ENCODE peak calls at places on chromosomes 5 and 9, in eight cellular contexts. T is MM.1S, I is GM23248, D is PC-3, W is SK-N-SH, K is HCT116, N is OCI-LY7, E is neural progenitor cell. X is an unnamed sample.

GRCh38 chr5:14144586-14145355 is 1.6 kb downstream of the TRIO start:
- DNase-seq in T (peak), I (peak), D (peak), W (peak), K (peak), N (peak), E (peak), X (peak)

GRCh38 chr9:75734802-75735201 is 155.7 kb upstream of the PCSK5 start:
- DNase-seq in T (no peak), I (no peak), D (no peak), W (no peak), K (no peak), N (no peak), E (no peak), X (no peak)

GRCh38 chr5:36177715-36178556 is 26.0 kb downstream of the SKP2 start:
- DNase-seq in T (peak), I (peak), D (peak), W (peak), K (peak), N (peak), E (peak), X (peak)

GRCh38 chr9:94526951-94527350 is 27.9 kb upstream of the PCAT7 start:
- DNase-seq in T (no peak), I (no peak), D (no peak), W (no peak), K (no peak), N (peak), E (no peak), X (no peak)

GRCh38 chr9:105178106-105178505 is 66.3 kb upstream of the SLC44A1 start:
- DNase-seq in T (no peak), I (no peak), D (no peak), W (no peak), K (no peak), N (no peak), E (no peak), X (no peak)

GRCh38 chr5:103908327-103909099 is 345.9 kb upstream of the NUDT12 start:
- DNase-seq in T (no peak), I (no peak), D (no peak), W (no peak), K (no peak), N (no peak), E (peak), X (no peak)

GRCh38 chr9:3244963-3245653 is 280.7 kb downstream of the RFX3 start:
- DNase-seq in T (no peak), I (peak), D (no peak), W (no peak), K (no peak), N (peak), E (no peak), X (no peak)

GRCh38 chr5:133421394-133421793 is 190.9 kb downstream of the FSTL4 start:
- DNase-seq in T (no peak), I (peak), D (peak), W (peak), K (no peak), N (peak), E (peak), X (peak)

GRCh38 chr9:80492221-80492620 is 920.5 kb downstream of the TLE4 start:
- DNase-seq in T (no peak), I (no peak), D (peak), W (no peak), K (no peak), N (no peak), E (no peak), X (no peak)

GRCh38 chr9:133569891-133570651 is 35.6 kb downstream of the ADAMTSL2 start:
- DNase-seq in T (no peak), I (no peak), D (no peak), W (peak), K (no peak), N (no peak), E (peak), X (peak)

GRCh38 chr9:111598730-111599091 is 736 bp downstream of the PTGR1 start:
- DNase-seq in T (no peak), I (peak), D (peak), W (no peak), K (no peak), N (no peak), E (no peak), X (no peak)

GRCh38 chr5:34897646-34898045 is 17.7 kb downstream of the RAD1 start:
- DNase-seq in T (no peak), I (peak), D (peak), W (no peak), K (no peak), N (no peak), E (no peak), X (no peak)

GRCh38 chr5:155746340-155747038 is 580.5 kb upstream of the SGCD start:
- DNase-seq in T (no peak), I (no peak), D (no peak), W (no peak), K (no peak), N (no peak), E (no peak), X (peak)
- TF ChIP-seq EZH2phosphoT487 in T (no peak), I (no peak), D (no peak), W (no peak), K (no peak), N (no peak), E (no peak), X (no peak)

GRCh38 chr5:82285206-82285605 is 7.1 kb upstream of the RPS23 start:
- DNase-seq in T (no peak), I (no peak), D (no peak), W (no peak), K (no peak), N (no peak), E (no peak), X (no peak)

GRCh38 chr5:82290908-82291307 is 12.8 kb upstream of the RPS23 start:
- DNase-seq in T (no peak), I (no peak), D (no peak), W (no peak), K (no peak), N (no peak), E (no peak), X (no peak)

GRCh38 chr5:82287625-82288024 is 9.5 kb upstream of the RPS23 start:
- DNase-seq in T (no peak), I (no peak), D (no peak), W (no peak), K (no peak), N (no peak), E (no peak), X (no peak)

GRCh38 chr5:82291429-82291828 is 13.3 kb upstream of the RPS23 start:
- DNase-seq in T (no peak), I (no peak), D (no peak), W (no peak), K (no peak), N (no peak), E (no peak), X (no peak)

DNA sequence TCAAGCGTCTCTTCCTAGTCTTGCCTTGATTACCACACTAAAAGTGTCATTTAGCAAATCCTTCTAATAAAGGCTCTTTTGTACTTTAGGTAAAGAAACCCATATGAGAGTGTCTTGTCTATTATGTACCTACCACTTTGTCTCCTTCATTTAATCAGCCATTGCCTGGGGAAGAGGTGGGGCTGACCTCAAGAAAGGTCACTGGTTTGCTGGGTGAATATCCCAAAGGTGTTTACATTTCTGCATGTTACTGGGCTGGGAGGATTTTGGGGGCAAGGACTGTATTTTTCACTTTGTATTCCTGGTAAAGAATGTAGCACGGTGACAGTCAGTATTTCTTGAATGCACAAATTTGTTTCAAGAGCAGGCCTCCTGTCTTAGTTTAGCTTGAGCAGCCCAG is 11.9 kb upstream of the RPS23 start:
- DNase-seq in T (no peak), I (no peak), D (no peak), W (no peak), K (no peak), N (no peak), E (no peak), X (no peak)
- TF ChIP-seq EZH2phosphoT487 in T (no peak), I (no peak), D (no peak), W (no peak), K (no peak), N (no peak), E (no peak), X (no peak)

GRCh38 chr9:73104342-73104741 is 47.3 kb upstream of the ANXA1 start:
- DNase-seq in T (no peak), I (no peak), D (no peak), W (no peak), K (no peak), N (no peak), E (peak), X (no peak)
- TF ChIP-seq EZH2phosphoT487 in T (no peak), I (no peak), D (no peak), W (no peak), K (no peak), N (no peak), E (no peak), X (no peak)

GRCh38 chr9:35470894-35471293 is 19.0 kb upstream of the RUSC2 start:
- DNase-seq in T (no peak), I (peak), D (peak), W (no peak), K (no peak), N (no peak), E (no peak), X (no peak)
- TF ChIP-seq EZH2phosphoT487 in T (no peak), I (no peak), D (no peak), W (no peak), K (no peak), N (no peak), E (no peak), X (no peak)